ENCODE peak calls at places on chromosomes 6 and 20, in ten cellular contexts. V is fibroblast of lung; J is adipocyte; R is CD4-positive, alpha-beta memory T cell; T is neuronal stem cell; N is PC-3; A is pancreas; P is SK-N-SH; B is right cardiac atrium; F is CD8-positive, alpha-beta memory T cell. Z is an unnamed sample. For H3K4me1 and H3K27me3, the result is how much of the 10 kb centered on the place peaks cover.

GRCh38 chr6:81861281-81861680 is 108.8 kb upstream of the TENT5A start:
- DNase-seq in V (no peak), J (peak), R (no peak), T (no peak), N (no peak), A (no peak), P (no peak), B (no peak), F (no peak), Z (no peak)

GRCh38 chr6:35568967-35569606 is 56.4 kb upstream of the TULP1 start:
- DNase-seq in V (peak), J (no peak), R (peak), T (no peak), N (peak), A (peak), P (peak), B (peak), F (peak), Z (peak)

GRCh38 chr20:52103911-52104545 is 87.6 kb downstream of the ZFP64 start:
- DNase-seq in V (peak), J (peak), R (no peak), T (no peak), N (no peak), A (no peak), P (no peak), B (no peak), F (peak), Z (no peak)

GRCh38 chr20:34090645-34091044 is 21.4 kb downstream of the EIF2S2 start:
- DNase-seq in V (no peak), J (no peak), R (no peak), T (no peak), N (no peak), A (no peak), P (no peak), B (no peak), F (no peak), Z (no peak)

GRCh38 chr20:31710423-31711250 is 12.0 kb downstream of the BCL2L1 start:
- DNase-seq in V (no peak), J (no peak), R (no peak), T (no peak), N (peak), A (no peak), P (no peak), B (no peak), F (no peak), Z (no peak)

GRCh38 chr6:154878866-154879491 is 116.1 kb upstream of the TIAM2 start:
- DNase-seq in V (peak), J (no peak), R (no peak), T (no peak), N (peak), A (no peak), P (no peak), B (no peak), F (no peak), Z (no peak)

GRCh38 chr6:124977067-124977908 is 15.1 kb downstream of the RNF217 start:
- DNase-seq in V (no peak), J (peak), R (no peak), T (no peak), N (peak), A (no peak), P (no peak), B (no peak), F (no peak), Z (no peak)

GRCh38 chr6:116072368-116072767 is 11.7 kb upstream of the FRK start:
- DNase-seq in V (no peak), J (no peak), R (no peak), T (no peak), N (no peak), A (no peak), P (no peak), B (no peak), F (no peak), Z (no peak)

GRCh38 chr20:35891375-35891774 is 62.9 kb downstream of the SCAND1 start:
- DNase-seq in V (peak), J (peak), R (no peak), T (no peak), N (no peak), A (no peak), P (no peak), B (no peak), F (no peak), Z (no peak)

GRCh38 chr20:25481918-25482253 is 74.4 kb downstream of the GINS1 start:
- DNase-seq in V (no peak), J (no peak), R (no peak), T (no peak), N (no peak), A (no peak), P (no peak), B (peak), F (no peak), Z (peak)

GRCh38 chr6:125182237-125183018 is 28.9 kb downstream of the TPD52L1 start:
- DNase-seq in V (no peak), J (peak), R (no peak), T (no peak), N (no peak), A (no peak), P (no peak), B (no peak), F (no peak), Z (no peak)

GRCh38 chr6:163347021-163347446 is 67.5 kb upstream of the QKI start:
- DNase-seq in V (peak), J (no peak), R (no peak), T (no peak), N (peak), A (no peak), P (no peak), B (peak), F (no peak), Z (no peak)

GRCh38 chr6:35411066-35411465 is 41.1 kb upstream of the FANCE start:
- DNase-seq in V (no peak), J (no peak), R (no peak), T (no peak), N (no peak), A (no peak), P (no peak), B (no peak), F (peak), Z (no peak)

GRCh38 chr20:21234816-21235215 is 68.3 kb upstream of the XRN2 start:
- DNase-seq in V (no peak), J (no peak), R (no peak), T (peak), N (no peak), A (no peak), P (no peak), B (no peak), F (no peak), Z (no peak)

GRCh38 chr20:17963114-17963897 is 5.3 kb downstream of the SNX5 start:
- DNase-seq in V (no peak), J (no peak), R (no peak), T (no peak), N (no peak), A (no peak), P (no peak), B (no peak), F (no peak), Z (no peak)

GRCh38 chr20:34774431-34774830 is 51.0 kb downstream of the NCOA6 start:
- DNase-seq in V (no peak), J (no peak), R (no peak), T (no peak), N (no peak), A (no peak), P (no peak), B (no peak), F (no peak), Z (no peak)

GRCh38 chr20:63567382-63568169 is 6.5 kb downstream of the HELZ2 start:
- DNase-seq in V (no peak), J (no peak), R (peak), T (no peak), N (no peak), A (no peak), P (no peak), B (no peak), F (peak), Z (peak)

GRCh38 chr6:28858963-28859362 is 64.8 kb downstream of the TRIM27 start:
- DNase-seq in V (no peak), J (no peak), R (no peak), T (no peak), N (peak), A (no peak), P (no peak), B (no peak), F (no peak), Z (no peak)

GRCh38 chr6:116136933-116137340 is 11.0 kb upstream of the COL10A1 start:
- DNase-seq in V (no peak), J (no peak), R (peak), T (no peak), N (no peak), A (no peak), P (no peak), B (no peak), F (peak), Z (no peak)

GRCh38 chr20:63539441-63540370 is 2.5 kb upstream of the PTK6 start:
- DNase-seq in V (no peak), J (no peak), R (no peak), T (no peak), N (no peak), A (no peak), P (no peak), B (no peak), F (no peak), Z (no peak)

GRCh38 chr6:170045563-170045960 is 245.3 kb downstream of the DLL1 start:
- DNase-seq in V (no peak), J (no peak), R (no peak), T (no peak), N (no peak), A (no peak), P (no peak), B (no peak), F (no peak), Z (peak)

GRCh38 chr6:20997143-20997792 is 463.0 kb downstream of the CDKAL1 start:
- DNase-seq in V (peak), J (peak), R (no peak), T (no peak), N (no peak), A (no peak), P (no peak), B (no peak), F (no peak), Z (no peak)

GRCh38 chr6:83868639-83869038 is 9.2 kb downstream of the CYB5R4 start:
- DNase-seq in V (peak), J (peak), R (no peak), T (no peak), N (peak), A (no peak), P (no peak), B (no peak), F (no peak), Z (no peak)

GRCh38 chr6:25961619-25962367 is 809 bp upstream of the TRIM38 start:
- DNase-seq in V (no peak), J (no peak), R (no peak), T (no peak), N (no peak), A (no peak), P (no peak), B (no peak), F (no peak), Z (no peak)

GRCh38 chr20:50678213-50678898 is 13.0 kb downstream of the RIPOR3 start:
- DNase-seq in V (no peak), J (no peak), R (no peak), T (no peak), N (peak), A (peak), P (no peak), B (no peak), F (no peak), Z (no peak)

GRCh38 chr20:9344080-9344920 is 170.1 kb upstream of the LAMP5 start:
- DNase-seq in V (peak), J (no peak), R (no peak), T (no peak), N (peak), A (no peak), P (no peak), B (no peak), F (no peak), Z (no peak)

GRCh38 chr6:130697661-130698535 is 129.3 kb upstream of the SMLR1 start:
- DNase-seq in V (peak), J (peak), R (peak), T (peak), N (peak), A (no peak), P (peak), B (no peak), F (peak), Z (no peak)

GRCh38 chr6:156780117-156780641 is 3.0 kb downstream of the ARID1B start:
- DNase-seq in V (peak), J (peak), R (peak), T (peak), N (peak), A (no peak), P (peak), B (no peak), F (peak), Z (no peak)

GRCh38 chr6:4973972-4974885 is 29.6 kb downstream of the RPP40 start:
- DNase-seq in V (peak), J (peak), R (no peak), T (peak), N (peak), A (no peak), P (peak), B (peak), F (no peak), Z (no peak)

GRCh38 chr6:41377071-41377470 is 41.7 kb downstream of the NCR2 start:
- DNase-seq in V (no peak), J (no peak), R (no peak), T (no peak), N (no peak), A (no peak), P (no peak), B (no peak), F (no peak), Z (no peak)

GRCh38 chr6:105384004-105384403 is 18.9 kb downstream of the PREP start:
- DNase-seq in V (no peak), J (no peak), R (no peak), T (no peak), N (peak), A (no peak), P (no peak), B (no peak), F (no peak), Z (no peak)

GRCh38 chr6:80523531-80523970 is 417.1 kb downstream of the BCKDHB start:
- DNase-seq in V (no peak), J (peak), R (no peak), T (peak), N (no peak), A (no peak), P (no peak), B (no peak), F (no peak), Z (peak)

GRCh38 chr20:21096321-21097043 is 9.7 kb downstream of the LINC00237 start:
- DNase-seq in V (no peak), J (peak), R (no peak), T (no peak), N (peak), A (no peak), P (peak), B (no peak), F (no peak), Z (no peak)

GRCh38 chr6:3786131-3786530 is 34.6 kb upstream of the PXDC1 start:
- DNase-seq in V (peak), J (peak), R (no peak), T (no peak), N (peak), A (no peak), P (no peak), B (no peak), F (no peak), Z (no peak)

GRCh38 chr20:14583413-14583812 is 246.0 kb upstream of the FLRT3 start:
- DNase-seq in V (no peak), J (no peak), R (no peak), T (no peak), N (peak), A (no peak), P (no peak), B (no peak), F (no peak), Z (no peak)

GRCh38 chr6:169339731-169340314 is 86.2 kb upstream of the THBS2 start:
- DNase-seq in V (no peak), J (no peak), R (no peak), T (no peak), N (no peak), A (no peak), P (no peak), B (no peak), F (no peak), Z (no peak)

GRCh38 chr20:823326-823902 is 10.1 kb upstream of the FAM110A start:
- DNase-seq in V (no peak), J (no peak), R (no peak), T (no peak), N (no peak), A (no peak), P (no peak), B (no peak), F (no peak), Z (no peak)

GRCh38 chr6:75236630-75237029 is 7.0 kb downstream of the COX7A2 start:
- DNase-seq in V (no peak), J (no peak), R (no peak), T (no peak), N (no peak), A (no peak), P (no peak), B (no peak), F (no peak), Z (no peak)

GRCh38 chr6:40695750-40696415 is 108.7 kb upstream of the LRFN2 start:
- DNase-seq in V (no peak), J (no peak), R (no peak), T (no peak), N (no peak), A (no peak), P (no peak), B (no peak), F (no peak), Z (peak)

GRCh38 chr6:7150381-7151064 is 42.8 kb downstream of the RREB1 start:
- DNase-seq in V (no peak), J (no peak), R (no peak), T (no peak), N (no peak), A (no peak), P (no peak), B (no peak), F (no peak), Z (no peak)
- H3K4me1 ChIP-seq in V (under half), J (half or more), R (half or more), T (under half), N (half or more), A (half or more), P (under half), B (under half), F (half or more), Z (half or more)

GRCh38 chr20:4243071-4243470 is 227.7 kb upstream of the RNF24 start:
- DNase-seq in V (no peak), J (no peak), R (no peak), T (no peak), N (no peak), A (no peak), P (no peak), B (no peak), F (no peak), Z (no peak)

GRCh38 chr20:4246428-4246827 is 231.1 kb upstream of the RNF24 start:
- DNase-seq in V (no peak), J (no peak), R (no peak), T (no peak), N (no peak), A (no peak), P (no peak), B (no peak), F (no peak), Z (no peak)

GRCh38 chr20:4247261-4247660 is 231.9 kb upstream of the RNF24 start:
- DNase-seq in V (no peak), J (no peak), R (no peak), T (no peak), N (no peak), A (no peak), P (no peak), B (no peak), F (no peak), Z (no peak)

GRCh38 chr20:4244700-4245485 is 229.5 kb upstream of the RNF24 start:
- DNase-seq in V (peak), J (no peak), R (no peak), T (no peak), N (no peak), A (no peak), P (no peak), B (no peak), F (no peak), Z (no peak)

DNA sequence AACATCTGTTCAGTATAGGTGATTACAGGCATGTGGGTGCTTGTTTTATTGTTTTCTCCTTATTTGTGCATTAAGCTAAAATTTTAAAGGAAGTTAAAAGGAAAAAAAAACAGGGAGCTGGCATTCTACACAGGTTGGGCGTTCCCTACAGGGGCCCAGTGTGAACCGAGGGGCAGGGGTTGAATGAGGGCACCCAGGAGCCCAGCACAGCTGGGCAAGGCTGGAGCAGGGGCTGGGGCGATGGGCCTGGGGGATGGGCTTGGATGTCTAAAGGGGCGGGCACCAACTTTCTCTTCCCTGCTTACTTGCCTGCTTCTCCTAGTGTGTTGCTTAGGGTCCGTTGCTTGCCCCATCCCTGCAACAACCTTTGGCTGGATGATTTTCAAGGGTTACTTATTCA is 230.2 kb upstream of the RNF24 start:
- DNase-seq in V (no peak), J (no peak), R (no peak), T (no peak), N (no peak), A (no peak), P (no peak), B (no peak), F (no peak), Z (no peak)
- H3K27me3 ChIP-seq in V (under half), J (under half), R (under half), T (under half), N (under half), A (under half), P (under half), B (under half), F (under half), Z (under half)

DNA sequence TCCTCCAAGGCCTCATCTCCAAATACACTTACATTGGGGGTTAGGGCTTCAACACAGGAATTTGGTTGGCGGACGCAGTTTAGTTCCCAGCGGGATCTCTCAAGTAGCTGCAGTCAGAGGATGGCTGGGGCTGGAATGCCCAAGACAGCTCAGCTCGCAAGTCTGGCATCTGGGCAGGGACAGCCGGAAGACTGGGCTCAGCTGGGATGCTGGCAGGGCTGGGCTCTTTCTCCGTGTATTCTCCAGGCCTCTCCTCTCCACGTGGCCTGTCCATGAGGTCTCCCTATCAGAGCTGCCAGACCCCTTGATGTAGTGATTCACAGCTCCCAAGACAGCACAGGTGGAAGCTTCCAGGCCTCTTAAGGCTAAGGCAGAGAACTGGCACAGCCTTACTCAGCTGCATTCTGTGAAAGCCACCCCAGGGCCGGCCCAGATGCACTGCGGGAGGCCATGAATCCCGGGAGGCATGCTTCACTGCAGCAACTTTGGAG is 5.0 kb downstream of the FGD2 start:
- DNase-seq in V (no peak), J (no peak), R (no peak), T (no peak), N (no peak), A (no peak), P (no peak), B (no peak), F (peak), Z (no peak)
- H3K4me1 ChIP-seq in V (under half), J (under half), R (under half), T (under half), N (under half), A (under half), P (under half), B (under half), F (under half), Z (under half)

GRCh38 chr20:46185353-46185752 is 67.2 kb downstream of the CD40 start:
- DNase-seq in V (no peak), J (no peak), R (no peak), T (no peak), N (no peak), A (no peak), P (no peak), B (no peak), F (no peak), Z (no peak)

GRCh38 chr20:46186210-46186609 is 68.1 kb downstream of the CD40 start:
- DNase-seq in V (no peak), J (no peak), R (no peak), T (no peak), N (no peak), A (no peak), P (no peak), B (no peak), F (no peak), Z (no peak)

GRCh38 chr20:46190796-46191540 is 72.9 kb downstream of the CD40 start:
- DNase-seq in V (no peak), J (no peak), R (no peak), T (no peak), N (no peak), A (no peak), P (no peak), B (no peak), F (no peak), Z (no peak)

GRCh38 chr20:46191611-46192010 is 73.5 kb downstream of the CD40 start:
- DNase-seq in V (no peak), J (no peak), R (no peak), T (no peak), N (no peak), A (no peak), P (no peak), B (no peak), F (no peak), Z (no peak)

DNA sequence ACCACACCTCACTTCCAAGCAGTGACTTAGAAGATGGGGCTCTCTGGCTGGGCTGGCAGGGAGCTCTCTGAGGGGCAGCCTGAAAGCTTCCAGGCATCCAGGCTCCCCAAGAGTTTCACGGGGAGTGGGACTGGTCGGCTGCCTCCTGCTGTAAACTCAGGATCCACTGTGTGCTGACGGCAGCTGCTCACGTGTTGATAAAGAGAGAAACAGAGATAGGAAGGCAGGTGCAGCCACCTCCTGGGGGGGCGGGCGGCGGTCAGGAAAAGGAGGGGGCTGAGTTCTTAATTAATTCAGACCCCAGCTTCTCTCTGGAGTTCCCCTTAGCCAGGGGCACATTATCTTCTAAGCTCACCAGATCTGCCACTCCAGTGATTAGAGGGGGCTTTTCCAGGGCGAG is 70.8 kb downstream of the CD40 start:
- DNase-seq in V (no peak), J (no peak), R (no peak), T (no peak), N (no peak), A (no peak), P (no peak), B (no peak), F (no peak), Z (no peak)
- H3K27me3 ChIP-seq in V (under half), J (half or more), R (under half), T (under half), N (under half), A (under half), P (under half), B (under half), F (under half), Z (under half)